ENCODE peak calls at places on chromosomes 2 and 18, in four cellular contexts. S is neural progenitor cell, O is endodermal cell, K is kidney. W is an unnamed sample. For H3K4me1, the result is how much of the 10 kb centered on the place peaks cover.

GRCh38 chr2:10504994-10505820 is 57.1 kb upstream of the ODC1 start:
- DNase-seq in S (no peak), O (no peak), K (peak), W (no peak)

GRCh38 chr18:21444465-21445023 is 156.0 kb downstream of the ESCO1 start:
- DNase-seq in S (peak), O (peak), K (no peak), W (peak)

GRCh38 chr2:192197387-192197786 is 2.7 kb upstream of the TMEFF2 start:
- DNase-seq in O (no peak), K (no peak), S (no peak), W (peak)

GRCh38 chr18:12315911-12316310 is 7.9 kb downstream of the TUBB6 start:
- DNase-seq in O (peak), S (no peak), K (no peak), W (no peak)

GRCh38 chr2:61948661-61949457 is 43.4 kb downstream of the COMMD1 start:
- DNase-seq in S (no peak), O (no peak), K (no peak), W (no peak)

GRCh38 chr2:70686577-70687460 is 81.2 kb downstream of the ADD2 start:
- DNase-seq in K (no peak), S (peak), O (peak), W (peak)

GRCh38 chr2:172297531-172297930 is 129.9 kb upstream of the ITGA6 start:
- DNase-seq in S (no peak), O (no peak), K (no peak), W (no peak)

GRCh38 chr2:20173064-20173463 is 51.9 kb downstream of the SDC1 start:
- DNase-seq in O (no peak), S (no peak), K (no peak), W (no peak)

GRCh38 chr2:138827426-138828054 is 47.4 kb upstream of the NXPH2 start:
- DNase-seq in S (peak), O (peak), K (no peak), W (peak)

GRCh38 chr2:29060491-29060890 is 13.8 kb downstream of the PCARE start:
- DNase-seq in O (peak), K (no peak), S (no peak), W (no peak)

GRCh38 chr2:43605079-43605655 is 9.3 kb upstream of the THADA start:
- DNase-seq in O (peak), K (no peak), S (peak), W (peak)

GRCh38 chr2:48617618-48618017 is at the start of gene GTF2A1L:
- DNase-seq in K (no peak), S (no peak), O (no peak), W (no peak)

GRCh38 chr2:46314065-46314835 is 17.0 kb downstream of the EPAS1 start:
- DNase-seq in K (no peak), O (no peak), S (no peak), W (no peak)
- H3K4me1 ChIP-seq in K (under half), O (under half), S (under half), W (half or more)

GRCh38 chr2:37582911-37583310 is 88.5 kb downstream of the CDC42EP3 start:
- DNase-seq in S (no peak), K (no peak), O (no peak), W (no peak)
- H3K9ac ChIP-seq in S (no peak), K (no peak), O (no peak), W (peak)

GRCh38 chr2:150591901-150592300 is 104.4 kb upstream of the RND3 start:
- DNase-seq in S (no peak), O (no peak), K (no peak), W (no peak)
- H3K4me1 ChIP-seq in S (under half), O (under half), K (under half), W (under half)

GRCh38 chr2:109202486-109202885 is 73.5 kb downstream of the SH3RF3 start:
- DNase-seq in S (no peak), K (no peak), O (no peak), W (no peak)

GRCh38 chr2:109205447-109205846 is 76.4 kb downstream of the SH3RF3 start:
- DNase-seq in K (no peak), S (no peak), O (no peak), W (no peak)

GRCh38 chr2:109201465-109202420 is 72.7 kb downstream of the SH3RF3 start:
- DNase-seq in S (no peak), O (peak), K (no peak), W (no peak)

GRCh38 chr2:109204412-109204811 is 75.4 kb downstream of the SH3RF3 start:
- DNase-seq in S (no peak), K (no peak), O (no peak), W (no peak)

DNA sequence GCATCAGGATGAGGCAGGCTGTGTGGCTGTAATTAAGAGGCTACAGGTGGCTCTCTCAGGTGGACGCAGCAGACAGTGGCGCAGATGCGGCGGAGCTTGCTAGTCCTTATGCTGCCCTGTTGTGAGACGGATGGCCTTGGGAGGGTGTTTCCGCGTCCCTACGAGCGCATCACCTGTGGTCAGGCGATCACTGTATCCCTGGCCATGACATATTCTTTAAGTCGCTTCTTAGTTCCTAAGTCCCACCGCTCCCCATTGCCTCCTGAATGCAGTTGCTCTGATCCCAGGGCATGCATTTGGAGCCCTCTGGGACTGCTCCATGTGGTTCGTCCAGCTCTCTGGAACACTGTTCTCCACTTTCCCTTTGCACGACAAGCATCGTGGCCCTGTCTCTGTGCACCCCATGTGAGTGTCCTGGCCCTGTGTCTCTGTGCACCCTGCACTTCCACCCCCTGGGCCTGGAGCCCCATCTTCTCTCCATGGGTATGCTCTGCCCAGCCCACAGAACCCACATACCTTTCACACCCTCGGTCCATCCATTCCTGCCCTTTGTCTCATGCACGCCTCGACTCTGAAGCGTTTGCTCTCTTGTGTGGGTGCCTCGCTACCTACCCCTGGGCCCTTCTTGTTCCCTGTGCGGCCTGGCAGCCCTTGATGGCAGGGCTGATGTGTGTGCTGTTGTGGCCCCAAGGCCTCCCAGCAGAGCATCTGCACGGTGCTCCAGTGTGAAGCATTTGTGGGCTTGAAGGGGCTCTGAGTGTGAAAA is 74.4 kb downstream of the SH3RF3 start:
- DNase-seq in O (no peak), K (no peak), S (no peak), W (no peak)
- H3K9ac ChIP-seq in O (no peak), K (no peak), S (no peak), W (no peak)

W was measured in adipocyte.